ENCODE peak calls at places on chromosomes 4 and X, in ten cellular contexts. Y, P, M, I, Z, L, K, E, G and V are unnamed samples.

GRCh38 chrX:154541896-154542722 is 4.5 kb downstream of the G6PD start:
- DNase-seq in Y (peak), P (peak), M (peak), I (no peak), Z (peak), L (peak), K (peak), E (no peak), G (peak), V (no peak)

GRCh38 chr4:151806511-151806927 is 45.7 kb upstream of the GATB start:
- DNase-seq in Y (peak), P (peak), M (peak), I (no peak), Z (peak), L (peak), K (no peak), E (no peak), G (peak), V (no peak)

GRCh38 chr4:152112887-152113286 is 352.1 kb upstream of the GATB start:
- DNase-seq in Y (no peak), P (no peak), M (no peak), I (no peak), Z (no peak), L (no peak), K (no peak), E (no peak), G (no peak), V (no peak)

GRCh38 chrX:40845331-40845911 is 110.1 kb upstream of the MED14 start:
- DNase-seq in Y (peak), P (peak), M (peak), I (no peak), Z (peak), L (peak), K (no peak), E (no peak), G (peak), V (no peak)

GRCh38 chrX:107766470-107767140 is 9.0 kb downstream of the TSC22D3 start:
- DNase-seq in Y (peak), P (peak), M (peak), I (no peak), Z (peak), L (peak), K (no peak), E (no peak), G (peak), V (no peak)

GRCh38 chr4:112766422-112766821 is 129.5 kb downstream of the LARP7 start:
- DNase-seq in Y (peak), P (peak), M (peak), I (no peak), Z (peak), L (peak), K (no peak), E (no peak), G (peak), V (no peak)

GRCh38 chr4:8157944-8158709 is 486 bp downstream of the ABLIM2 start:
- DNase-seq in Y (no peak), P (no peak), M (no peak), I (no peak), Z (no peak), L (no peak), K (peak), E (no peak), G (no peak), V (no peak)

GRCh38 chr4:73735231-73735630 is 5.1 kb upstream of the CXCL8 start:
- DNase-seq in Y (peak), P (peak), M (peak), I (no peak), Z (peak), L (peak), K (no peak), E (no peak), G (peak), V (no peak)

GRCh38 chr4:102518703-102519131 is 17.6 kb downstream of the NFKB1 start:
- DNase-seq in Y (no peak), P (no peak), M (peak), I (no peak), Z (peak), L (peak), K (no peak), E (no peak), G (no peak), V (no peak)

GRCh38 chr4:101115841-101116240 is 231.5 kb downstream of the PPP3CA start:
- DNase-seq in Y (no peak), P (no peak), M (no peak), I (no peak), Z (no peak), L (no peak), K (no peak), E (no peak), G (no peak), V (no peak)

GRCh38 chr4:104899863-104900262 is 246.8 kb upstream of the TET2 start:
- DNase-seq in Y (no peak), P (no peak), M (no peak), I (no peak), Z (no peak), L (no peak), K (no peak), E (no peak), G (no peak), V (no peak)

GRCh38 chrX:2967998-2968909 is 38.1 kb upstream of the ARSH start:
- DNase-seq in Y (peak), P (peak), M (peak), I (no peak), Z (peak), L (peak), K (no peak), E (no peak), G (peak), V (no peak)

GRCh38 chrX:39550795-39551361 is 546.9 kb downstream of the BCOR start:
- DNase-seq in Y (no peak), P (no peak), M (no peak), I (no peak), Z (no peak), L (no peak), K (no peak), E (no peak), G (no peak), V (no peak)

GRCh38 chrX:76428243-76429130 is 977 bp downstream of the MAGEE1 start:
- DNase-seq in Y (no peak), P (no peak), M (no peak), I (peak), Z (no peak), L (no peak), K (peak), E (peak), G (no peak), V (no peak)

GRCh38 chr4:179352221-179352620 is 1910.0 kb upstream of the AGA start:
- DNase-seq in Y (no peak), P (no peak), M (no peak), I (no peak), Z (no peak), L (no peak), K (no peak), E (no peak), G (no peak), V (no peak)

GRCh38 chrX:143669395-143669794 is 33.5 kb upstream of the SLITRK4 start:
- DNase-seq in Y (no peak), P (peak), M (peak), I (no peak), Z (peak), L (no peak), K (no peak), E (no peak), G (no peak), V (no peak)

GRCh38 chr4:70746179-70746839 is 24.5 kb downstream of the RUFY3 start:
- DNase-seq in Y (peak), P (peak), M (no peak), I (no peak), Z (peak), L (peak), K (no peak), E (no peak), G (peak), V (no peak)

GRCh38 chr4:161189286-161190134 is 974.3 kb downstream of the FSTL5 start:
- DNase-seq in Y (peak), P (no peak), M (peak), I (no peak), Z (no peak), L (no peak), K (no peak), E (no peak), G (no peak), V (no peak)

GRCh38 chr4:166991162-166991561 is 243.1 kb downstream of the SPOCK3 start:
- DNase-seq in Y (peak), P (no peak), M (no peak), I (no peak), Z (peak), L (no peak), K (no peak), E (no peak), G (no peak), V (no peak)

GRCh38 chr4:152738812-152739211 is 40.7 kb downstream of the TIGD4 start:
- DNase-seq in Y (no peak), P (peak), M (no peak), I (no peak), Z (peak), L (no peak), K (no peak), E (no peak), G (no peak), V (no peak)

GRCh38 chr4:34181311-34181808 is 2063.0 kb downstream of the ARAP2 start:
- DNase-seq in Y (peak), P (peak), M (peak), I (no peak), Z (peak), L (peak), K (no peak), E (no peak), G (peak), V (no peak)

GRCh38 chr4:145716200-145716599 is 36.3 kb downstream of the C4orf51 start:
- DNase-seq in Y (peak), P (peak), M (peak), I (no peak), Z (peak), L (peak), K (no peak), E (no peak), G (peak), V (no peak)

GRCh38 chr4:150619032-150619431 is 37.1 kb downstream of the MAB21L2 start:
- DNase-seq in Y (peak), P (peak), M (no peak), I (no peak), Z (peak), L (no peak), K (no peak), E (no peak), G (peak), V (no peak)

GRCh38 chr4:2942532-2943363 is 20.5 kb downstream of the NOP14 start:
- DNase-seq in Y (no peak), P (no peak), M (no peak), I (peak), Z (no peak), L (no peak), K (peak), E (no peak), G (no peak), V (no peak)
- H3K4me3 ChIP-seq in Y (no peak), P (no peak), M (no peak), I (no peak), Z (no peak), L (no peak), K (no peak), E (no peak), G (no peak), V (no peak)

DNA sequence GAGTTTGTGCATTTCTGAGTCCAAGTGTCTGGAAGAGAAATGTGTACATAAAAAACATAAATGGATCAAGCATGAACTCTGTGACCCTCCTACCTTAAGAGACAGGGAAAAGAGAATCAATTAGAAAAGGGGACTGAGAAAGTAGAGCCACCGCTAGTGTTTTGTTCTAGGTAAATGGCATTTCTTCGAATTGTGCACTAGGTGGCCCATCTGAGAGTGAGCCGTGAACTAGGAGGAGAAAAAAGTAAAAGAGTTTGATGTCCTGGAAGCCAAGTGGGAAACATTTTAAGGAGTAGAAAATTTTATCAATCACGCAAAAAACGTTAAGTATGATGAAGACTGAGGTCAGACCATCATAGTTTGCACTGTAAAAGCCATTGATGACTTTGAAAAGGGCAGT is 55.1 kb downstream of the NAF1 start:
- DNase-seq in Y (peak), P (peak), M (peak), I (no peak), Z (peak), L (no peak), K (no peak), E (peak), G (peak), V (no peak)
- TF ChIP-seq CTCF in Y (peak), P (peak), M (peak), I (no peak), Z (peak), L (no peak), K (no peak), E (peak), G (peak), V (no peak)

DNA sequence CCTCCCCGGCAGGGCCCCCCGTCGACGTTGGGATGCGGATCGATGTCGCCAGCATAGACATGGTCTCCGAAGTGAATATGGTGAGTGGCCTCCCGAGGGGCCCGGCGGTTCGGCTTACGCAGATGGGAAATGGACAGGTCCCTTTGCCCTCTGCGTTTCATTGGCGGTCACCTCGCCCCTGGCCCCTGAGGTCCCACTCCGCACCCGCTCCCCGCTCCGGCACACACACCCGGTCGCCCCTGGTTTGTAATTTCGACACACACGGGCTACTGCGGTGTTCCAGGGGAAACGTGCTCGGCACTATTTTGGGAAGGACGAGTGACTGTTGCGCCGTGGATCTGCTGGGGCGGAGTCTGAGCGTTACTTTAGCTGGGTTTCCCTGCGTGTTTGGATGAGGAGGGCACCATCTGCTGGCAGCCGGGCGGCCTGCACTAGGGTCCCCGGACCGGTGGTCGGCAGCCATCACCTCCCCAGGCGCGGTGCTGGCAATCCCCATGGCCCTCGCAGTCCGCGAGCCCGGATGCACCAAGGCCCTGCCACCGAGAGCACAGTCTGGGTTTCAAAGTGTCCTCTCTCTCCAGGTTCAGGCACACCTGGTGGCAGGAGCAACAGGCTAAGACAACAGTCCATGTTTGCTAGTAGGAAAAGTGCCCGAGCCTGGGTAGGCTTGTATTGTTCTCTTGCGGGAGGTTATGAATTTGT is 1.2 kb downstream of the GABRB1 start:
- DNase-seq in Y (peak), P (peak), M (peak), I (no peak), Z (peak), L (peak), K (peak), E (peak), G (peak), V (no peak)
- H3K4me3 ChIP-seq in Y (peak), P (peak), M (peak), I (peak), Z (peak), L (peak), K (peak), E (peak), G (peak), V (peak)

GRCh38 chr4:26175905-26176304 is 144.9 kb upstream of the RBPJ start:
- DNase-seq in Y (no peak), P (no peak), M (no peak), I (no peak), Z (no peak), L (no peak), K (no peak), E (no peak), G (no peak), V (no peak)

GRCh38 chr4:26173619-26174018 is 147.2 kb upstream of the RBPJ start:
- DNase-seq in Y (peak), P (no peak), M (peak), I (no peak), Z (no peak), L (no peak), K (no peak), E (no peak), G (peak), V (no peak)

GRCh38 chr4:26174033-26174432 is 146.8 kb upstream of the RBPJ start:
- DNase-seq in Y (no peak), P (no peak), M (no peak), I (no peak), Z (peak), L (no peak), K (no peak), E (no peak), G (no peak), V (no peak)

GRCh38 chr4:26175016-26175786 is 145.6 kb upstream of the RBPJ start:
- DNase-seq in Y (no peak), P (no peak), M (no peak), I (no peak), Z (no peak), L (no peak), K (no peak), E (no peak), G (no peak), V (no peak)

DNA sequence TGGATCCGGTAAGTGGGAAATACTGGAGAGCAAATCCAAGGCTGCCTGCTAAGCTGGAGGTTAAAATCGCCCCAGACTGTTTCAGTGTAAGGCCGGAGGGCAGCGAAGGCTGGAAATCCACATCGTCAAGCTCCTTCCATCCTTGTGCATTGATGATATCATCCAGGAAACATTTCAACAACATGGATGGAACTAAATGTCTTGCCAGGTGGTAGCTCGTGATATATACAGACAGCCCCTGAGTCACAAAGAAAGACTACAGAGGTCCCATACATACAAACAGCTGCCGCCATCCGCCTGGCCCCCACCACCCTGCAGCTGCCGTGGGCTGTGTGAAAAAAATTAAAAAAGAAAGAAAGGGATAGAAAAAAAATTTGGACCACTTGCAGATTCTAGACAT is 148.9 kb upstream of the RBPJ start:
- DNase-seq in Y (peak), P (peak), M (peak), I (no peak), Z (peak), L (peak), K (no peak), E (no peak), G (peak), V (no peak)
- TF ChIP-seq CTCF in Y (no peak), P (no peak), M (no peak), I (no peak), Z (no peak), L (no peak), K (no peak), E (no peak), G (no peak), V (no peak)

GRCh38 chr4:158534727-158535126 is 13.0 kb downstream of the RXFP1 start:
- DNase-seq in Y (no peak), P (no peak), M (no peak), I (no peak), Z (no peak), L (no peak), K (no peak), E (no peak), G (no peak), V (no peak)
- H3K4me3 ChIP-seq in Y (no peak), P (no peak), M (no peak), I (no peak), Z (no peak), L (no peak), K (no peak), E (no peak), G (no peak), V (no peak)

GRCh38 chr4:88591787-88592599 is at the start of gene HERC3:
- DNase-seq in Y (peak), P (peak), M (peak), I (peak), Z (peak), L (peak), K (peak), E (peak), G (peak), V (peak)
- TF ChIP-seq CTCF in Y (no peak), P (no peak), M (no peak), I (no peak), Z (no peak), L (peak), K (no peak), E (no peak), G (no peak), V (peak)

DNA sequence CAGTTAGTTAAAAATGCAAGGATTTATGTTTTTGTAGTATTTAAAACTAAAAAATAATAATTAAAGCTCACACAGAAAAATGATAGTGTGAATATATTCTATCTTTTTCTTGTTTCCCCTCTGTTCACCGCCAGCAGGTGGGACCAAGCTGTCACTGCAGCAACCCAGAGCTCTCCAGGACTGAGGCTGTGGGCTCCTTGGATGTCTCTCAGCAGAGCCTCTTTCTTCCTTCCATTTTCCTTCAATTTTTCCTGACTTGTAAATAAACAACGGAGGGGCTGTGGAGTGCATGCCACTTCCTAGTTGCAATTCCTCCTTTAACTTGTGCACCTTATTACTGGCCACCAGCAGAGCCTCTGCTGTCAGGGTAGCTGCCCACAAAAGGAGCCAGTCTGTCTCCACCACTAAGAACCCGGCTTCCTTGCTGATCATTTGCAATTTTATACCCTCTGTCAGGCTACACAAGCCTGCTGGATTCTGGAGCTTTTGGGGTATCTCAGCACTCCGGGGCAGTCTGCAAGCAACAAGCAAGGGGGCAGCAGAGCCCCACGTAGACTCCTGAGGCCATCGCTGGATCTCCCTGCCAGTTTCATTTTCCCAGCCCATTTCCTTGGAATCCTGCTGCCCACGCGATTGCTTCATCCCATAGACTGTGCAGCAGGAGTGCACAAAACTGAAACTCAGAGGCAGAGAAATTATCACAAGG is 1467.4 kb downstream of the C4orf33 start:
- DNase-seq in Y (peak), P (peak), M (peak), I (no peak), Z (peak), L (peak), K (no peak), E (peak), G (peak), V (no peak)
- H3K4me3 ChIP-seq in Y (peak), P (peak), M (peak), I (peak), Z (peak), L (peak), K (no peak), E (peak), G (peak), V (no peak)

DNA sequence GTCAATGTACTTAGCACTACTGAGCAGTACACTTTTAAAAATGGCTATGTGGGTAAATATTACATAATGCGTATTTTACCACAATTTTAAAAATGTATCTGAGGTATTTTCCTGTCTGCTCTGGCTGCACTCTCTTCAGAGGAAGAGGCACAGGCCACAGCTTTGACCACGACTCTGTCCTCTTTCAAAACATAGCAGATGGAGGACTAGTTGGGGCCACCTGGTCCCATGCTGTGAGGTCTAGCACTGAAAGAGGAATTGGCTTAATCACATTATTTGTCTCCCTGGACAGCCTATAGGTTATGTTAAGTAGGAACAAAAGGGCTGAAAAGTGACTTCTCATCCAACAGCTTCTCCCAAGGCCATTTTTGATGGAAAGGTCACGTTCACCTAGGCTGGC is 5.2 kb downstream of the KCNE5 start:
- DNase-seq in Y (no peak), P (no peak), M (no peak), I (no peak), Z (no peak), L (no peak), K (no peak), E (no peak), G (no peak), V (no peak)
- TF ChIP-seq CTCF in Y (no peak), P (no peak), M (no peak), I (no peak), Z (no peak), L (no peak), K (no peak), E (no peak), G (no peak), V (no peak)